ENCODE peak calls at places on chromosomes 6 and 20, in ten cellular contexts. Z, Y, M, N, C, F, I, U, O and L are unnamed samples.

GRCh38 chr6:96532399-96532798 is 10.8 kb downstream of the UFL1 start:
- DNase-seq in Z (no peak), Y (no peak), M (no peak), N (no peak), C (no peak), F (no peak), I (no peak), U (no peak), O (no peak), L (no peak)

GRCh38 chr20:57402206-57403125 is 11.3 kb downstream of the RBM38 start:
- DNase-seq in Z (no peak), Y (no peak), M (no peak), N (peak; percentile 11), C (no peak), F (no peak), I (no peak), U (no peak), O (no peak), L (no peak)

GRCh38 chr6:63352587-63353281 is 33.0 kb upstream of the LGSN start:
- DNase-seq in Z (peak; percentile 16), Y (peak; percentile 68), M (peak; percentile 15), N (no peak), C (no peak), F (no peak), I (peak; percentile 62), U (no peak), O (no peak), L (no peak)

GRCh38 chr6:166488081-166488685 is 98.3 kb downstream of the RAMACL start:
- DNase-seq in Z (no peak), Y (peak; percentile 31), M (no peak), N (peak; percentile 81), C (peak; percentile 68), F (no peak), I (peak; percentile 71), U (peak; percentile 43), O (peak; percentile 81), L (peak; percentile 86)

GRCh38 chr6:131989036-131989435 is 37.9 kb upstream of the CCN2 start:
- DNase-seq in Z (no peak), Y (no peak), M (no peak), N (no peak), C (no peak), F (no peak), I (no peak), U (no peak), O (no peak), L (no peak)

GRCh38 chr20:11794525-11794924 is 123.2 kb upstream of the BTBD3 start:
- DNase-seq in Z (no peak), Y (no peak), M (no peak), N (no peak), C (no peak), F (no peak), I (no peak), U (no peak), O (no peak), L (no peak)

GRCh38 chr6:5541751-5542432 is 280.6 kb downstream of the FARS2 start:
- DNase-seq in Z (no peak), Y (no peak), M (no peak), N (no peak), C (no peak), F (no peak), I (no peak), U (no peak), O (no peak), L (no peak)

GRCh38 chr20:60057866-60058807 is 99.9 kb downstream of the CDH26 start:
- DNase-seq in Z (peak; percentile 41), Y (peak; percentile 45), M (peak; percentile 78), N (peak; percentile 51), C (peak; percentile 29), F (peak; percentile 81), I (peak; percentile 32), U (no peak), O (peak; percentile 26), L (no peak)

GRCh38 chr6:150600302-150601017 is 775 bp downstream of the PLEKHG1 start:
- DNase-seq in Z (peak; percentile 79), Y (peak; percentile 76), M (peak; percentile 88), N (peak; percentile 80), C (peak; percentile 75), F (no peak), I (peak; percentile 76), U (peak; percentile 47), O (peak; percentile 40), L (peak; percentile 89)

GRCh38 chr20:41483553-41483930 is 116.9 kb upstream of the EMILIN3 start:
- DNase-seq in Z (no peak), Y (no peak), M (no peak), N (no peak), C (no peak), F (no peak), I (no peak), U (no peak), O (no peak), L (no peak)

GRCh38 chr6:165758441-165758840 is 95.4 kb upstream of the PDE10A start:
- DNase-seq in Z (no peak), Y (no peak), M (no peak), N (no peak), C (no peak), F (no peak), I (no peak), U (no peak), O (no peak), L (no peak)

GRCh38 chr6:111030008-111031006 is 48.5 kb downstream of the RPF2 start:
- DNase-seq in Z (no peak), Y (no peak), M (no peak), N (peak; percentile 38), C (no peak), F (no peak), I (no peak), U (no peak), O (no peak), L (no peak)

GRCh38 chr6:73675466-73676098 is 20.4 kb upstream of the CD109 start:
- DNase-seq in Z (peak; percentile 57), Y (peak; percentile 84), M (peak; percentile 47), N (peak; percentile 76), C (peak; percentile 83), F (peak; percentile 65), I (peak; percentile 71), U (peak; percentile 65), O (peak; percentile 46), L (peak; percentile 83)

GRCh38 chr6:121305957-121306607 is 28.2 kb downstream of the TBC1D32 start:
- DNase-seq in Z (peak; percentile 16), Y (no peak), M (peak; percentile 59), N (no peak), C (no peak), F (peak; percentile 1), I (peak; percentile 28), U (no peak), O (no peak), L (no peak)

GRCh38 chr6:106439459-106439858 is 78.9 kb downstream of the CRYBG1 start:
- DNase-seq in Z (no peak), Y (no peak), M (no peak), N (no peak), C (no peak), F (no peak), I (no peak), U (no peak), O (no peak), L (no peak)

GRCh38 chr6:108868551-108869145 is 20.4 kb downstream of the ARMC2 start:
- DNase-seq in Z (no peak), Y (no peak), M (no peak), N (no peak), C (no peak), F (no peak), I (no peak), U (no peak), O (no peak), L (no peak)

GRCh38 chr20:38449046-38449445 is 13.9 kb upstream of the SNHG17 start:
- DNase-seq in Z (no peak), Y (no peak), M (no peak), N (no peak), C (no peak), F (no peak), I (no peak), U (no peak), O (no peak), L (no peak)

GRCh38 chr6:129317931-129318820 is 391.8 kb downstream of the ARHGAP18 start:
- DNase-seq in Z (peak; percentile 73), Y (no peak), M (peak; percentile 58), N (peak; percentile 16), C (no peak), F (no peak), I (no peak), U (no peak), O (no peak), L (no peak)

GRCh38 chr20:59776626-59777320 is 156.7 kb downstream of the SYCP2 start:
- DNase-seq in Z (no peak), Y (no peak), M (no peak), N (no peak), C (no peak), F (no peak), I (no peak), U (no peak), O (no peak), L (peak; percentile 59)

GRCh38 chr6:122612838-122613237 is 2.6 kb downstream of the PKIB start:
- DNase-seq in Z (no peak), Y (no peak), M (no peak), N (no peak), C (no peak), F (no peak), I (no peak), U (no peak), O (no peak), L (no peak)

GRCh38 chr6:128216917-128217316 is 303.5 kb downstream of the PTPRK start:
- DNase-seq in Z (no peak), Y (no peak), M (no peak), N (no peak), C (no peak), F (no peak), I (no peak), U (no peak), O (no peak), L (no peak)

GRCh38 chr6:28553986-28554881 is 28.6 kb downstream of the GPX5 start:
- DNase-seq in Z (no peak), Y (no peak), M (peak; percentile 45), N (no peak), C (no peak), F (no peak), I (no peak), U (no peak), O (no peak), L (no peak)

GRCh38 chr6:5671162-5671561 is 335.6 kb downstream of the NRN1 start:
- DNase-seq in Z (no peak), Y (peak; percentile 38), M (no peak), N (no peak), C (no peak), F (peak; percentile 97), I (peak; percentile 57), U (no peak), O (peak; percentile 33), L (no peak)

GRCh38 chr20:62616728-62617621 is 25.3 kb upstream of the SLCO4A1 start:
- DNase-seq in Z (no peak), Y (peak; percentile 31), M (peak; percentile 69), N (peak; percentile 82), C (peak; percentile 88), F (peak; percentile 64), I (peak; percentile 90), U (peak; percentile 61), O (peak; percentile 48), L (peak; percentile 92)

GRCh38 chr20:18057106-18057993 is at the start of gene OVOL2:
- DNase-seq in Z (no peak), Y (no peak), M (peak; percentile 80), N (no peak), C (peak; percentile 4), F (no peak), I (peak; percentile 36), U (no peak), O (no peak), L (no peak)

GRCh38 chr6:159435701-159436100 is 257.3 kb downstream of the SOD2 start:
- DNase-seq in Z (no peak), Y (no peak), M (no peak), N (no peak), C (no peak), F (no peak), I (no peak), U (no peak), O (no peak), L (no peak)

GRCh38 chr20:1301031-1301529 is 27.9 kb downstream of the SDCBP2 start:
- DNase-seq in Z (peak; percentile 20), Y (no peak), M (no peak), N (no peak), C (peak; percentile 60), F (no peak), I (no peak), U (peak; percentile 29), O (peak; percentile 38), L (peak; percentile 78)

GRCh38 chr20:48066256-48066655 is 281.0 kb upstream of the SULF2 start:
- DNase-seq in Z (no peak), Y (no peak), M (no peak), N (no peak), C (no peak), F (no peak), I (no peak), U (no peak), O (no peak), L (no peak)